ENCODE peak calls at places on chromosomes 7 and 10, in seven cellular contexts. Z is adipocyte, A is adrenal gland, F is spleen, H is endothelial cell of umbilical vein, T is tibial artery, E is psoas muscle. L is an unnamed sample. For H3K36me3 and H3K9me3, the result is how much of the 10 kb centered on the place peaks cover.

GRCh38 chr10:88062385-88062784 is 199.0 kb downstream of the PTEN start:
- DNase-seq in T (no peak), A (no peak), Z (no peak), F (no peak), H (no peak), E (no peak), L (no peak)

GRCh38 chr10:69901623-69902505 is 100.2 kb downstream of the COL13A1 start:
- DNase-seq in E (peak), Z (peak), F (no peak), T (no peak), H (peak), A (peak), L (peak)

GRCh38 chr10:2936816-2937215 is 130.5 kb upstream of the PFKP start:
- DNase-seq in H (no peak), A (no peak), F (no peak), E (no peak), Z (peak), T (no peak), L (peak)

GRCh38 chr7:88226886-88227516 is 7.2 kb upstream of the SRI start:
- DNase-seq in H (peak), Z (peak), E (no peak), A (no peak), T (no peak), F (no peak), L (no peak)

GRCh38 chr7:95028683-95029082 is 121.3 kb downstream of the PPP1R9A start:
- DNase-seq in A (no peak), T (no peak), Z (no peak), H (no peak), E (no peak), F (no peak), L (no peak)

GRCh38 chr10:86254526-86255174 is 111.9 kb downstream of the GRID1 start:
- DNase-seq in E (no peak), Z (no peak), F (peak), T (no peak), A (no peak), H (no peak), L (no peak)

GRCh38 chr10:65394898-65395297 is 1530.9 kb upstream of the LRRTM3 start:
- DNase-seq in F (no peak), Z (no peak), T (no peak), H (peak), E (no peak), A (no peak), L (no peak)

GRCh38 chr10:118108194-118109026 is 61.7 kb upstream of the RAB11FIP2 start:
- DNase-seq in A (no peak), T (no peak), H (no peak), Z (peak), F (no peak), E (no peak), L (peak)

GRCh38 chr7:117164578-117164977 is 158.3 kb downstream of the WNT2 start:
- DNase-seq in E (no peak), F (no peak), A (no peak), T (no peak), Z (no peak), H (no peak), L (no peak)

GRCh38 chr10:101485681-101486554 is 102.1 kb downstream of the POLL start:
- DNase-seq in A (no peak), T (no peak), E (no peak), Z (no peak), H (no peak), F (no peak), L (peak)

GRCh38 chr10:12606461-12606860 is 257.1 kb downstream of the CAMK1D start:
- DNase-seq in E (no peak), F (no peak), Z (no peak), T (no peak), H (no peak), A (no peak), L (no peak)

GRCh38 chr10:13812804-13813203 is 226.0 kb downstream of the PRPF18 start:
- DNase-seq in H (no peak), F (no peak), A (no peak), T (no peak), Z (no peak), E (no peak), L (no peak)

GRCh38 chr10:10991144-10991543 is 26.5 kb upstream of the CELF2 start:
- DNase-seq in F (no peak), H (no peak), E (no peak), Z (no peak), T (no peak), A (no peak), L (no peak)

GRCh38 chr7:2224934-2225333 is 7.8 kb downstream of the MAD1L1 start:
- DNase-seq in A (no peak), H (no peak), E (peak), F (no peak), T (no peak), Z (no peak), L (no peak)
- H3K36me3 ChIP-seq in A (under half), H (under half), E (half or more), F (under half), T (half or more), Z (under half), L (under half)

GRCh38 chr7:100781255-100781654 is 46.1 kb downstream of the EPHB4 start:
- DNase-seq in T (no peak), H (no peak), Z (no peak), E (no peak), A (no peak), F (no peak), L (no peak)

GRCh38 chr7:100783804-100784203 is 43.5 kb downstream of the EPHB4 start:
- DNase-seq in E (no peak), T (no peak), Z (no peak), A (no peak), F (no peak), H (no peak), L (no peak)

GRCh38 chr7:100789055-100789454 is 38.3 kb downstream of the EPHB4 start:
- DNase-seq in E (no peak), F (no peak), H (no peak), A (no peak), Z (no peak), T (no peak), L (no peak)

GRCh38 chr7:100786323-100786722 is 41.0 kb downstream of the EPHB4 start:
- DNase-seq in A (no peak), T (no peak), Z (no peak), H (no peak), E (no peak), F (no peak), L (no peak)

GRCh38 chr7:100785878-100786277 is 41.4 kb downstream of the EPHB4 start:
- DNase-seq in H (no peak), T (no peak), F (no peak), Z (no peak), A (no peak), E (no peak), L (no peak)
- H3K9me3 ChIP-seq in H (under half), T (under half), F (under half), Z (under half), A (under half), E (under half), L (under half)

GRCh38 chr7:158741294-158741666 is 36.7 kb upstream of the NCAPG2 start:
- DNase-seq in A (no peak), F (no peak), Z (no peak), H (no peak), T (no peak), E (no peak), L (no peak)

GRCh38 chr7:158740013-158740656 is 35.5 kb upstream of the NCAPG2 start:
- DNase-seq in A (no peak), H (peak), T (no peak), E (no peak), Z (peak), F (no peak), L (no peak)

GRCh38 chr7:158737064-158737695 is 32.6 kb upstream of the NCAPG2 start:
- DNase-seq in H (no peak), T (no peak), A (no peak), E (no peak), F (no peak), Z (no peak), L (no peak)

GRCh38 chr7:158740657-158741293 is 36.2 kb upstream of the NCAPG2 start:
- DNase-seq in E (no peak), H (peak), F (no peak), Z (peak), T (no peak), A (no peak), L (no peak)

DNA sequence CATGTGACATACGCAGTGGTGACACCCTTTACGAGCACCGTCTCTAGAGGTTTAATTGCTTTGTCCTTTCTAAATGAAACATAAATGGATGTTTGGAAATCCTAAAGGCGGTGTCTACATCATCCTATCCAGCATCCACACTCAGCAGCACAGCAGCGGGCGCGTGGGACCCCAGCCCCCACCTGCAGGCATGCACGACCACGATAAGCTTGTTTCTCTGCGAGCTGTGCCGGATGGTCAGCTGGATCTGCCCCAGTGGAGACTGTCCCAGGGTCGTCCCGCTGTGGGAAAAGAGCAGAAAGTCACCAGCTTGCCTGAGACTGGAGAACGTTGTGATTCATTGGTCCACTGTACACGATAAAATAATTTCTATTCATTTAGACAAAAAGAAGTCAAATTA is 34.2 kb upstream of the NCAPG2 start:
- DNase-seq in Z (no peak), A (no peak), T (no peak), H (no peak), E (no peak), F (no peak), L (no peak)
- H3K36me3 ChIP-seq in Z (half or more), A (half or more), T (half or more), H (under half), E (half or more), F (under half), L (under half)

GRCh38 chr7:64463636-64464375 is 99.1 kb downstream of the ZNF680 start:
- DNase-seq in T (peak), H (no peak), A (peak), Z (peak), E (peak), F (no peak), L (peak)
- H3K9me3 ChIP-seq in T (under half), H (under half), A (under half), Z (under half), E (under half), F (under half), L (under half)

DNA sequence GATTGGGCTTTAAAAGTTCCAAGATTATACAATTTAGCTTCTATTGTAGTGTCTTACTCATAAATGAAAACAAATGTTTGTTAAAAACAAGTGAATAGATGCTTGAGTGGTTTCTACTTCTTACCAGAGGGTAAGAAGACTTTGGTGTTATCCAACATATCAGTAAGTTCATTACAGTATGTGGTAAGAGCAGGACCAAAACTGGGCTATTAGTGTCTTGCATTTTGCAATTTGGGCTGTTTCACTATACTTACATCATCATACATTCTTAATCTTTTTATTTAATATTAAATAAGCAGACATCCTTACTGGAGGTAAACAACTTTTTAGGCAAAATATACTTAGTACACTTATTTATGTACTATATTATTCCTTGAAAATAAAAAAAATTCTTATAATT is 248.4 kb upstream of the HGF start:
- DNase-seq in A (no peak), T (no peak), H (no peak), F (no peak), E (no peak), Z (peak), L (no peak)
- H3K36me3 ChIP-seq in A (under half), T (under half), H (under half), F (under half), E (under half), Z (under half), L (under half)

DNA sequence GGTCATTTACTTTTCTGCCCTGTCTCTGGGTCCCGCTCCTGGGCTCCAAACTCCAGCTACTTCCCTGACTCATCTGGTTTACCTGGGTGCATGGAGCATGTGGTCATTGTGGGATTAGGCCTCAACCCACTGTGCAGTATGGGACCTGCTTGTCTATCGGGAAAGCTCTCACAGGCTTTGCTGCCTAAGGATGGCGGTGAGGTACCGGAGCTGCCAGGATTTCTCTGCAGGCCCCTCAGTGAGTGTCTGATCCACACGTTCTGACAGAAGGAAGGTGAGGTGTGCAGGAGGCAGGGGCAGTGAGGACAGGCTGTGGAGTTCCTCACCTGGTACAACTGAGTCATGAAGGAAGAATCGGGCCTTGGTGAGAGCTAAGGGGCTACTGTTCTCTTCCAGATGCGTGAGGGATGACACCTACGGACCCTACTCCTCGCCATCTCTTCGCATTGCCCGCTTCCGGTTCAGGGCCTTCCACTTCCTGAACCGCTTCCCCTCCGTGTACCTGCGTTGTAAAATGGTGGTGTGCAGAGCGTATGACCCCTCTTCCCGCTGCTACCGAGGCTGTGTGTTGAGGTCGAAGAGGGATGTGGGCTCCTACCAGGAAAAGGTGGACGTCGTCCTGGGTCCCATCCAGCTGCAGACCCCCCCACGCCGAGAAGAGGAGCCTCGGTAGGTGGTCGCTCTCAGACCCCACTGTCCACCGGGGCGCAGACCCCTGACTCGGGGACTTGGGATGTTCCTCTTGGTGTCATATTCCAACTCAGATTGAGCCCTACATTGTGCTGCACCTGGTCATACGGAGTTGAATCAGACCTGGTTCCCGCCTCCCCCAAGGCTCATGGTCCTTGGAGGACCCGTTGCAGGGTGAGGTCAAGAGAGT is 56.7 kb downstream of the C10orf120 start:
- DNase-seq in A (no peak), T (peak), H (no peak), E (no peak), F (peak), Z (no peak), L (no peak)
- H3K9me3 ChIP-seq in A (under half), T (under half), H (under half), E (under half), F (under half), Z (under half), L (under half)

DNA sequence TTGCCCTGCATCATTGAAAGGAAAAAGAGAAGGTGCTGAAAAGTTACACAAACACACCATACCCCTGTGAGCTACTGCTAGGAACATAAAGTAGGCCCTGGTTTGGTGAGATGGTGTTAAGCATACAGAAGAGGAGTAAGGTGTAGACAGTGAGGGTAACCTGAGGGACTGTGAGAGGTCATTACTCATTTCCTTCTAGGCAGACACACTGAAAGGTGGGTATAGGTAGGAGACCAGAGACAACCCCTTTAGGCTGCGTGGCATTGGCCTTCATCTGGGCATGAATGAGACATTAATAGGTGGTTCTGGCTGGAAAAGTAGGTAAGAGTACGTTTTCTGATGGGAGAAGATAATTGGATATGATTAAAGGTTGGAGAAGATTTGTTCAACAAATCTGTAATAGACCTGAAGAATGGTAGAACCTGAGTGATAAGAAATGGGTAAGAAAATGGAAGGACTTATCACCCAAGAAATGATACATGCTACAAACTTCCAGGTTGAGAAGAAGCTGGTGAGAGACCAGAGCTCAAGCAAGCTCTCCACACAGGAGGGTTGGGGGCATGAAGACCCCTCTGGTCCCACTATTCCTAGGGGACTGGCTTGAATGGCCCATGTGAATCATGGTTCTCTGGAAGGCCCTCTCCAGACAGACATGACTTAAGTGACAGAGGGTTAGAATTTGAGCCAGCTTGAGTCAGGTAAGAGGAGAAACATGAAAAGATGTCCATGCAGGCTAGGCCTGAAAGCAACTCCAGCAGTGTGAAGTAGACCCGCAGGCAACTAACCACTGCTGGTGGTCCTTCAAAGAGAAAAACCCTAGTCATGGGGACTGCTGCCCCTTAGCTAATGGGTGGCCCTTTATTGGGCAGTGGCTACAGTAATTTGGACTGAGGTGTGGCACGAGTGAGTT is 3.8 kb downstream of the COMTD1 start:
- DNase-seq in Z (no peak), A (no peak), E (no peak), T (no peak), H (no peak), F (no peak), L (no peak)
- H3K36me3 ChIP-seq in Z (half or more), A (under half), E (half or more), T (under half), H (under half), F (under half), L (under half)

L was measured in A673.